ENCODE peak calls at places on chromosomes 4 and X, in six cellular contexts. One of them, this sample, is unnamed.

GRCh38 chr4:85569730-85570299 is 94.9 kb downstream of the ARHGAP24 start:
- DNase-seq in neural progenitor cell: no peak
- DNase-seq in GM03348: no peak
- DNase-seq in D341Med: no peak
- DNase-seq in NCI-H187 treated with DMSO at 0.1 percent for 48 hours: no peak
- DNase-seq in NCI-H1694 treated with DMSO at 0.1 percent for 48 hours: no peak
- DNase-seq in this sample: no peak

GRCh38 chrX:15564981-15565579 is 35.7 kb downstream of the ACE2 start:
- DNase-seq in D341Med: peak
- DNase-seq in GM03348: peak
- DNase-seq in NCI-H187 treated with DMSO at 0.1 percent for 48 hours: no peak
- DNase-seq in NCI-H1694 treated with DMSO at 0.1 percent for 48 hours: peak
- DNase-seq in neural progenitor cell: peak
- DNase-seq in this sample: peak

GRCh38 chrX:15908891-15909290 is 54.3 kb upstream of the AP1S2 start:
- DNase-seq in neural progenitor cell: peak
- DNase-seq in NCI-H187 treated with DMSO at 0.1 percent for 48 hours: no peak
- DNase-seq in D341Med: no peak
- DNase-seq in GM03348: no peak
- DNase-seq in NCI-H1694 treated with DMSO at 0.1 percent for 48 hours: no peak
- DNase-seq in this sample: peak

GRCh38 chr4:170978990-170979389 is 834.2 kb upstream of the GALNTL6 start:
- DNase-seq in GM03348: no peak
- DNase-seq in NCI-H1694 treated with DMSO at 0.1 percent for 48 hours: no peak
- DNase-seq in D341Med: no peak
- DNase-seq in neural progenitor cell: no peak
- DNase-seq in NCI-H187 treated with DMSO at 0.1 percent for 48 hours: no peak
- DNase-seq in this sample: no peak

GRCh38 chrX:68686684-68687045 is 39.2 kb downstream of the STARD8 start:
- DNase-seq in NCI-H187 treated with DMSO at 0.1 percent for 48 hours: no peak
- DNase-seq in D341Med: no peak
- DNase-seq in GM03348: peak
- DNase-seq in NCI-H1694 treated with DMSO at 0.1 percent for 48 hours: no peak
- DNase-seq in neural progenitor cell: peak
- DNase-seq in this sample: no peak

GRCh38 chr4:91089194-91089593 is 962.0 kb downstream of the CCSER1 start:
- DNase-seq in NCI-H187 treated with DMSO at 0.1 percent for 48 hours: no peak
- DNase-seq in GM03348: no peak
- DNase-seq in D341Med: no peak
- DNase-seq in neural progenitor cell: no peak
- DNase-seq in NCI-H1694 treated with DMSO at 0.1 percent for 48 hours: no peak
- DNase-seq in this sample: no peak

GRCh38 chr4:58144721-58145120 is 1034.5 kb upstream of the IGFBP7 start:
- DNase-seq in NCI-H1694 treated with DMSO at 0.1 percent for 48 hours: peak
- DNase-seq in GM03348: no peak
- DNase-seq in neural progenitor cell: no peak
- DNase-seq in NCI-H187 treated with DMSO at 0.1 percent for 48 hours: no peak
- DNase-seq in D341Med: no peak
- DNase-seq in this sample: no peak

GRCh38 chrX:123590842-123591491 is 141.9 kb downstream of the THOC2 start:
- DNase-seq in GM03348: peak
- DNase-seq in D341Med: no peak
- DNase-seq in neural progenitor cell: no peak
- DNase-seq in NCI-H1694 treated with DMSO at 0.1 percent for 48 hours: no peak
- DNase-seq in NCI-H187 treated with DMSO at 0.1 percent for 48 hours: no peak
- DNase-seq in this sample: no peak

GRCh38 chr4:105990933-105991332 is 95.7 kb downstream of the NPNT start:
- DNase-seq in neural progenitor cell: no peak
- DNase-seq in NCI-H1694 treated with DMSO at 0.1 percent for 48 hours: no peak
- DNase-seq in GM03348: peak
- DNase-seq in NCI-H187 treated with DMSO at 0.1 percent for 48 hours: no peak
- DNase-seq in D341Med: no peak
- DNase-seq in this sample: no peak

GRCh38 chr4:168498259-168498658 is 1.4 kb downstream of the PALLD start:
- DNase-seq in D341Med: no peak
- DNase-seq in NCI-H1694 treated with DMSO at 0.1 percent for 48 hours: no peak
- DNase-seq in GM03348: peak
- DNase-seq in neural progenitor cell: no peak
- DNase-seq in NCI-H187 treated with DMSO at 0.1 percent for 48 hours: no peak
- DNase-seq in this sample: no peak

GRCh38 chrX:24207826-24208225 is 58.3 kb downstream of the ZFX start:
- DNase-seq in NCI-H1694 treated with DMSO at 0.1 percent for 48 hours: no peak
- DNase-seq in NCI-H187 treated with DMSO at 0.1 percent for 48 hours: no peak
- DNase-seq in neural progenitor cell: no peak
- DNase-seq in GM03348: no peak
- DNase-seq in D341Med: no peak
- DNase-seq in this sample: no peak

GRCh38 chr4:127698789-127699200 is 31.4 kb upstream of the SLC25A31 start:
- DNase-seq in NCI-H187 treated with DMSO at 0.1 percent for 48 hours: no peak
- DNase-seq in D341Med: no peak
- DNase-seq in GM03348: peak
- DNase-seq in neural progenitor cell: no peak
- DNase-seq in NCI-H1694 treated with DMSO at 0.1 percent for 48 hours: no peak
- DNase-seq in this sample: no peak

GRCh38 chr4:33080262-33080661 is 2360.1 kb downstream of the PCDH7 start:
- DNase-seq in GM03348: no peak
- DNase-seq in neural progenitor cell: peak
- DNase-seq in NCI-H187 treated with DMSO at 0.1 percent for 48 hours: no peak
- DNase-seq in NCI-H1694 treated with DMSO at 0.1 percent for 48 hours: no peak
- DNase-seq in D341Med: no peak
- DNase-seq in this sample: no peak

GRCh38 chrX:68249401-68249831 is 183.9 kb downstream of the OPHN1 start:
- DNase-seq in GM03348: peak
- DNase-seq in NCI-H1694 treated with DMSO at 0.1 percent for 48 hours: no peak
- DNase-seq in D341Med: no peak
- DNase-seq in neural progenitor cell: no peak
- DNase-seq in NCI-H187 treated with DMSO at 0.1 percent for 48 hours: no peak
- DNase-seq in this sample: no peak

GRCh38 chr4:97664741-97665140 is 478.5 kb downstream of the STPG2 start:
- DNase-seq in NCI-H187 treated with DMSO at 0.1 percent for 48 hours: no peak
- DNase-seq in neural progenitor cell: no peak
- DNase-seq in NCI-H1694 treated with DMSO at 0.1 percent for 48 hours: no peak
- DNase-seq in D341Med: no peak
- DNase-seq in GM03348: no peak
- DNase-seq in this sample: no peak

GRCh38 chr4:10773656-10774055 is 89.1 kb upstream of the CLNK start:
- DNase-seq in NCI-H1694 treated with DMSO at 0.1 percent for 48 hours: no peak
- DNase-seq in neural progenitor cell: no peak
- DNase-seq in NCI-H187 treated with DMSO at 0.1 percent for 48 hours: no peak
- DNase-seq in GM03348: no peak
- DNase-seq in D341Med: no peak
- DNase-seq in this sample: no peak

GRCh38 chr4:189202182-189202868 is 738.3 kb upstream of the FRG1 start:
- DNase-seq in neural progenitor cell: peak
- DNase-seq in NCI-H187 treated with DMSO at 0.1 percent for 48 hours: no peak
- DNase-seq in GM03348: peak
- DNase-seq in NCI-H1694 treated with DMSO at 0.1 percent for 48 hours: peak
- DNase-seq in D341Med: peak
- DNase-seq in this sample: peak

GRCh38 chr4:84825701-84826100 is 140.8 kb downstream of the WDFY3 start:
- DNase-seq in D341Med: no peak
- DNase-seq in neural progenitor cell: no peak
- DNase-seq in GM03348: no peak
- DNase-seq in NCI-H1694 treated with DMSO at 0.1 percent for 48 hours: no peak
- DNase-seq in NCI-H187 treated with DMSO at 0.1 percent for 48 hours: no peak
- DNase-seq in this sample: no peak

GRCh38 chr4:173500841-173501591 is 29.0 kb downstream of the HAND2 start:
- DNase-seq in GM03348: no peak
- DNase-seq in NCI-H187 treated with DMSO at 0.1 percent for 48 hours: no peak
- DNase-seq in D341Med: no peak
- DNase-seq in neural progenitor cell: no peak
- DNase-seq in NCI-H1694 treated with DMSO at 0.1 percent for 48 hours: no peak
- DNase-seq in this sample: no peak

GRCh38 chr4:2624782-2625548 is 88.5 kb downstream of the FAM193A start:
- DNase-seq in neural progenitor cell: no peak
- DNase-seq in NCI-H187 treated with DMSO at 0.1 percent for 48 hours: no peak
- DNase-seq in D341Med: no peak
- DNase-seq in GM03348: no peak
- DNase-seq in NCI-H1694 treated with DMSO at 0.1 percent for 48 hours: no peak
- DNase-seq in this sample: no peak

GRCh38 chr4:17770845-17771244 is 10.6 kb downstream of the FAM184B start:
- DNase-seq in NCI-H1694 treated with DMSO at 0.1 percent for 48 hours: no peak
- DNase-seq in neural progenitor cell: no peak
- DNase-seq in NCI-H187 treated with DMSO at 0.1 percent for 48 hours: no peak
- DNase-seq in D341Med: no peak
- DNase-seq in GM03348: no peak
- DNase-seq in this sample: no peak

GRCh38 chr4:2469192-2469984 is 482 bp downstream of the RNF4 start:
- DNase-seq in neural progenitor cell: peak
- DNase-seq in GM03348: peak
- DNase-seq in NCI-H187 treated with DMSO at 0.1 percent for 48 hours: no peak
- DNase-seq in D341Med: peak
- DNase-seq in NCI-H1694 treated with DMSO at 0.1 percent for 48 hours: no peak
- DNase-seq in this sample: no peak

GRCh38 chr4:7186081-7186480 is 6.3 kb upstream of the SORCS2 start:
- DNase-seq in GM03348: no peak
- DNase-seq in NCI-H1694 treated with DMSO at 0.1 percent for 48 hours: no peak
- DNase-seq in NCI-H187 treated with DMSO at 0.1 percent for 48 hours: no peak
- DNase-seq in neural progenitor cell: peak
- DNase-seq in D341Med: peak
- DNase-seq in this sample: no peak

GRCh38 chrX:153983321-153983729 is 10.8 kb downstream of the TMEM187 start:
- DNase-seq in neural progenitor cell: no peak
- DNase-seq in NCI-H1694 treated with DMSO at 0.1 percent for 48 hours: no peak
- DNase-seq in NCI-H187 treated with DMSO at 0.1 percent for 48 hours: no peak
- DNase-seq in GM03348: no peak
- DNase-seq in D341Med: no peak
- DNase-seq in this sample: no peak

GRCh38 chr4:89119166-89119565 is 7.8 kb downstream of the TIGD2 start:
- DNase-seq in NCI-H187 treated with DMSO at 0.1 percent for 48 hours: no peak
- DNase-seq in NCI-H1694 treated with DMSO at 0.1 percent for 48 hours: no peak
- DNase-seq in GM03348: no peak
- DNase-seq in neural progenitor cell: no peak
- DNase-seq in D341Med: no peak
- DNase-seq in this sample: no peak

GRCh38 chr4:19684079-19684478 is 567.6 kb upstream of the SLIT2 start:
- DNase-seq in NCI-H187 treated with DMSO at 0.1 percent for 48 hours: no peak
- DNase-seq in D341Med: no peak
- DNase-seq in NCI-H1694 treated with DMSO at 0.1 percent for 48 hours: no peak
- DNase-seq in GM03348: no peak
- DNase-seq in neural progenitor cell: no peak
- DNase-seq in this sample: no peak

GRCh38 chrX:48996969-48997368 is 5.1 kb downstream of the GRIPAP1 start:
- DNase-seq in neural progenitor cell: peak
- DNase-seq in GM03348: no peak
- DNase-seq in NCI-H1694 treated with DMSO at 0.1 percent for 48 hours: no peak
- DNase-seq in D341Med: no peak
- DNase-seq in NCI-H187 treated with DMSO at 0.1 percent for 48 hours: no peak
- DNase-seq in this sample: no peak

GRCh38 chr4:186781032-186781917 is 57.6 kb upstream of the FAT1 start:
- DNase-seq in neural progenitor cell: no peak
- DNase-seq in D341Med: no peak
- DNase-seq in NCI-H1694 treated with DMSO at 0.1 percent for 48 hours: no peak
- DNase-seq in GM03348: no peak
- DNase-seq in NCI-H187 treated with DMSO at 0.1 percent for 48 hours: no peak
- DNase-seq in this sample: no peak

GRCh38 chrX:55451125-55451524 is 802 bp upstream of the MAGEH1 start:
- DNase-seq in D341Med: no peak
- DNase-seq in NCI-H1694 treated with DMSO at 0.1 percent for 48 hours: no peak
- DNase-seq in GM03348: no peak
- DNase-seq in neural progenitor cell: no peak
- DNase-seq in NCI-H187 treated with DMSO at 0.1 percent for 48 hours: no peak
- DNase-seq in this sample: no peak

GRCh38 chrX:40152173-40152705 is 54.5 kb upstream of the BCOR start:
- DNase-seq in D341Med: no peak
- DNase-seq in neural progenitor cell: peak
- DNase-seq in NCI-H187 treated with DMSO at 0.1 percent for 48 hours: no peak
- DNase-seq in NCI-H1694 treated with DMSO at 0.1 percent for 48 hours: peak
- DNase-seq in GM03348: peak
- DNase-seq in this sample: no peak

GRCh38 chr4:181971411-181971810 is 271.8 kb upstream of the TENM3 start:
- DNase-seq in GM03348: no peak
- DNase-seq in NCI-H1694 treated with DMSO at 0.1 percent for 48 hours: no peak
- DNase-seq in neural progenitor cell: no peak
- DNase-seq in NCI-H187 treated with DMSO at 0.1 percent for 48 hours: no peak
- DNase-seq in D341Med: no peak
- DNase-seq in this sample: no peak

GRCh38 chrX:71629467-71629866 is 11.2 kb upstream of the CXCR3 start:
- DNase-seq in neural progenitor cell: no peak
- DNase-seq in D341Med: no peak
- DNase-seq in NCI-H1694 treated with DMSO at 0.1 percent for 48 hours: no peak
- DNase-seq in NCI-H187 treated with DMSO at 0.1 percent for 48 hours: no peak
- DNase-seq in GM03348: no peak
- DNase-seq in this sample: no peak

GRCh38 chrX:66046612-66047235 is 6.8 kb upstream of the VSIG4 start:
- DNase-seq in neural progenitor cell: no peak
- DNase-seq in GM03348: no peak
- DNase-seq in NCI-H1694 treated with DMSO at 0.1 percent for 48 hours: no peak
- DNase-seq in D341Med: no peak
- DNase-seq in NCI-H187 treated with DMSO at 0.1 percent for 48 hours: no peak
- DNase-seq in this sample: no peak

GRCh38 chr4:42865572-42866189 is 26.8 kb upstream of the GRXCR1 start:
- DNase-seq in D341Med: peak
- DNase-seq in GM03348: peak
- DNase-seq in NCI-H1694 treated with DMSO at 0.1 percent for 48 hours: peak
- DNase-seq in NCI-H187 treated with DMSO at 0.1 percent for 48 hours: peak
- DNase-seq in neural progenitor cell: peak
- DNase-seq in this sample: no peak

GRCh38 chrX:129723511-129723910 is 15.3 kb upstream of the XPNPEP2 start:
- DNase-seq in D341Med: no peak
- DNase-seq in GM03348: no peak
- DNase-seq in neural progenitor cell: no peak
- DNase-seq in NCI-H1694 treated with DMSO at 0.1 percent for 48 hours: no peak
- DNase-seq in NCI-H187 treated with DMSO at 0.1 percent for 48 hours: no peak
- DNase-seq in this sample: no peak

GRCh38 chr4:151197258-151197657 is 79.7 kb upstream of the PRSS48 start:
- DNase-seq in NCI-H1694 treated with DMSO at 0.1 percent for 48 hours: no peak
- DNase-seq in NCI-H187 treated with DMSO at 0.1 percent for 48 hours: no peak
- DNase-seq in GM03348: peak
- DNase-seq in neural progenitor cell: no peak
- DNase-seq in D341Med: no peak
- DNase-seq in this sample: no peak

This sample was measured in NCI-H2107.